ENCODE peak calls at places on chromosomes 7 and 10, in ten cellular contexts. One of them, this sample, is unnamed.

GRCh38 chr10:62016477-62017140 is 115.1 kb downstream of the ARID5B start:
- DNase-seq in transverse colon: no peak
- DNase-seq in cardiac muscle cell: no peak
- DNase-seq in fibroblast of lung: peak; percentile 69
- DNase-seq in Peyer's patch: no peak
- DNase-seq in endodermal cell: no peak
- DNase-seq in lung: no peak
- DNase-seq in body of pancreas: no peak
- DNase-seq in hepatocyte: no peak
- DNase-seq in heart left ventricle: no peak
- DNase-seq in this sample: peak; percentile 36

GRCh38 chr10:79399242-79399831 is 46.1 kb downstream of the ZCCHC24 start:
- DNase-seq in transverse colon: peak; percentile 79
- DNase-seq in cardiac muscle cell: peak; percentile 99
- DNase-seq in fibroblast of lung: peak; percentile 97
- DNase-seq in Peyer's patch: peak; percentile 83
- DNase-seq in endodermal cell: peak; percentile 89
- DNase-seq in lung: peak; percentile 71
- DNase-seq in body of pancreas: peak; percentile 70
- DNase-seq in hepatocyte: peak; percentile 88
- DNase-seq in heart left ventricle: peak; percentile 94
- DNase-seq in this sample: no peak

GRCh38 chr10:112360308-112361270 is 13.3 kb upstream of the ACSL5 start:
- DNase-seq in transverse colon: peak; percentile 82
- DNase-seq in cardiac muscle cell: peak; percentile 61
- DNase-seq in fibroblast of lung: peak; percentile 43
- DNase-seq in Peyer's patch: peak; percentile 79
- DNase-seq in endodermal cell: no peak
- DNase-seq in lung: peak; percentile 74
- DNase-seq in body of pancreas: peak; percentile 22
- DNase-seq in hepatocyte: no peak
- DNase-seq in heart left ventricle: peak; percentile 88
- DNase-seq in this sample: no peak

GRCh38 chr7:24728503-24729364 is 28.5 kb downstream of the GSDME start:
- DNase-seq in transverse colon: no peak
- DNase-seq in cardiac muscle cell: peak; percentile 63
- DNase-seq in fibroblast of lung: peak; percentile 63
- DNase-seq in Peyer's patch: no peak
- DNase-seq in endodermal cell: no peak
- DNase-seq in lung: no peak
- DNase-seq in body of pancreas: no peak
- DNase-seq in hepatocyte: no peak
- DNase-seq in heart left ventricle: peak; percentile 45
- DNase-seq in this sample: no peak

GRCh38 chr10:68560916-68561691 is 967 bp downstream of the TET1 start:
- DNase-seq in transverse colon: peak; percentile 11
- DNase-seq in cardiac muscle cell: peak; percentile 38
- DNase-seq in fibroblast of lung: peak; percentile 34
- DNase-seq in Peyer's patch: no peak
- DNase-seq in endodermal cell: peak; percentile 79
- DNase-seq in lung: no peak
- DNase-seq in body of pancreas: peak; percentile 19
- DNase-seq in hepatocyte: peak; percentile 64
- DNase-seq in heart left ventricle: no peak
- DNase-seq in this sample: no peak

GRCh38 chr7:83118347-83119001 is 44.2 kb downstream of the PCLO start:
- DNase-seq in transverse colon: no peak
- DNase-seq in cardiac muscle cell: no peak
- DNase-seq in fibroblast of lung: no peak
- DNase-seq in Peyer's patch: no peak
- DNase-seq in endodermal cell: no peak
- DNase-seq in lung: no peak
- DNase-seq in body of pancreas: no peak
- DNase-seq in hepatocyte: no peak
- DNase-seq in heart left ventricle: no peak
- DNase-seq in this sample: no peak

GRCh38 chr7:19143930-19144574 is 1.2 kb downstream of the FERD3L start:
- DNase-seq in transverse colon: no peak
- DNase-seq in cardiac muscle cell: no peak
- DNase-seq in fibroblast of lung: no peak
- DNase-seq in Peyer's patch: no peak
- DNase-seq in endodermal cell: peak; percentile 82
- DNase-seq in lung: no peak
- DNase-seq in body of pancreas: no peak
- DNase-seq in hepatocyte: no peak
- DNase-seq in heart left ventricle: no peak
- DNase-seq in this sample: no peak

GRCh38 chr10:106711313-106711906 is 453.1 kb downstream of the SORCS1 start:
- DNase-seq in transverse colon: peak; percentile 51
- DNase-seq in cardiac muscle cell: peak; percentile 31
- DNase-seq in fibroblast of lung: no peak
- DNase-seq in Peyer's patch: peak; percentile 68
- DNase-seq in endodermal cell: peak; percentile 89
- DNase-seq in lung: peak; percentile 35
- DNase-seq in body of pancreas: peak; percentile 70
- DNase-seq in hepatocyte: peak; percentile 65
- DNase-seq in heart left ventricle: peak; percentile 28
- DNase-seq in this sample: peak; percentile 49

GRCh38 chr10:129964611-129965417 is 740 bp upstream of the EBF3 start:
- DNase-seq in transverse colon: no peak
- DNase-seq in cardiac muscle cell: no peak
- DNase-seq in fibroblast of lung: no peak
- DNase-seq in Peyer's patch: no peak
- DNase-seq in endodermal cell: peak; percentile 78
- DNase-seq in lung: no peak
- DNase-seq in body of pancreas: no peak
- DNase-seq in hepatocyte: no peak
- DNase-seq in heart left ventricle: no peak
- DNase-seq in this sample: no peak

GRCh38 chr10:78805176-78805575 is 263.6 kb upstream of the ZMIZ1 start:
- DNase-seq in transverse colon: peak; percentile 50
- DNase-seq in cardiac muscle cell: peak; percentile 98
- DNase-seq in fibroblast of lung: peak; percentile 100
- DNase-seq in Peyer's patch: peak; percentile 53
- DNase-seq in endodermal cell: no peak
- DNase-seq in lung: peak; percentile 68
- DNase-seq in body of pancreas: peak; percentile 22
- DNase-seq in hepatocyte: peak; percentile 92
- DNase-seq in heart left ventricle: peak; percentile 83
- DNase-seq in this sample: no peak

GRCh38 chr7:16891338-16891737 is 9.6 kb upstream of the AGR3 start:
- DNase-seq in transverse colon: peak; percentile 23
- DNase-seq in cardiac muscle cell: peak; percentile 72
- DNase-seq in fibroblast of lung: peak; percentile 44
- DNase-seq in Peyer's patch: peak; percentile 64
- DNase-seq in endodermal cell: peak; percentile 66
- DNase-seq in lung: peak; percentile 48
- DNase-seq in body of pancreas: peak; percentile 35
- DNase-seq in hepatocyte: peak; percentile 83
- DNase-seq in heart left ventricle: no peak
- DNase-seq in this sample: peak; percentile 2

GRCh38 chr7:41858196-41858595 is 155.3 kb upstream of the INHBA start:
- DNase-seq in transverse colon: no peak
- DNase-seq in cardiac muscle cell: no peak
- DNase-seq in fibroblast of lung: peak; percentile 91
- DNase-seq in Peyer's patch: no peak
- DNase-seq in endodermal cell: no peak
- DNase-seq in lung: no peak
- DNase-seq in body of pancreas: no peak
- DNase-seq in hepatocyte: no peak
- DNase-seq in heart left ventricle: no peak
- DNase-seq in this sample: no peak

GRCh38 chr7:14752301-14752700 is 150.2 kb downstream of the DGKB start:
- DNase-seq in transverse colon: no peak
- DNase-seq in cardiac muscle cell: no peak
- DNase-seq in fibroblast of lung: no peak
- DNase-seq in Peyer's patch: no peak
- DNase-seq in endodermal cell: no peak
- DNase-seq in lung: no peak
- DNase-seq in body of pancreas: no peak
- DNase-seq in hepatocyte: no peak
- DNase-seq in heart left ventricle: no peak
- DNase-seq in this sample: no peak

GRCh38 chr7:143735962-143736361 is 21.5 kb downstream of the CTAGE6 start:
- DNase-seq in transverse colon: no peak
- DNase-seq in cardiac muscle cell: no peak
- DNase-seq in fibroblast of lung: no peak
- DNase-seq in Peyer's patch: no peak
- DNase-seq in endodermal cell: no peak
- DNase-seq in lung: no peak
- DNase-seq in body of pancreas: no peak
- DNase-seq in hepatocyte: no peak
- DNase-seq in heart left ventricle: no peak
- DNase-seq in this sample: no peak

GRCh38 chr7:106501605-106502580 is 159.1 kb downstream of the CCDC71L start:
- DNase-seq in transverse colon: no peak
- DNase-seq in cardiac muscle cell: no peak
- DNase-seq in fibroblast of lung: no peak
- DNase-seq in Peyer's patch: no peak
- DNase-seq in endodermal cell: no peak
- DNase-seq in lung: no peak
- DNase-seq in body of pancreas: no peak
- DNase-seq in hepatocyte: no peak
- DNase-seq in heart left ventricle: no peak
- DNase-seq in this sample: no peak

DNA sequence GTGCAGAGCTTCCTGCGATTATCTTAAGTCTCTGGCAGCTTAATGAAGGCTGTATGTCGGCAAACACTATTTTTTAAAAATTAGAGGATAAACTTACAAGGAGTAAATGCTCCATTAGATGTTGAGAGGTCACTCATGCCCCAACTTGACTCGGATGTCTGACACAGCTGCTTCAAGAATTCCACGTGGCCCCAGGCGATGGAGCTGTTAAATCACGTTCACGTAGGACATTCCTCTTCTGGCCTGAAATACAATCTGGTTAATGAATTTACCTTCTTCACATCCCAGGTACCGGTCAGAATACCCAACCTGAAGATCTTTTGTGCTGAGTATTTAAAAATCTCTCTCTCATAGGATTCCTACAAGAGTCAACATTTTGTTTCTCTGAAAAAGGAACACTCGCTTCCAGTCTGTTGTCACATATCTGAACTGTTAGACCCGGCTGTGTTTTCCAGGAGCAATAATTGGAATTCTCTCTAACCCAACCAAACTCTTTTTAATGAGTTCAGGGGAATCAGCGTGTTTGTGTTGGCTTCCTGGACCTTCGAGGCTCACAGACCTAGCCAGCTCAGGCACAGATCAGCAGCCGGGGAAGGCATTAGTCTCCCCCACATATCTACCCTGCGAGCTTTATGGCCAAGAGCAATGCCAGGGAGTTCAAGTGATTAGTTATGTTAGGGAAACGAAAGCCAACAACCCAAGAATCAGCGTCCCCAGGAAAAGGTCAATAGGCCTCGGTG is 285.0 kb downstream of the FGFR2 start:
- DNase-seq in transverse colon: no peak
- DNase-seq in cardiac muscle cell: peak; percentile 12
- DNase-seq in fibroblast of lung: no peak
- DNase-seq in Peyer's patch: no peak
- DNase-seq in endodermal cell: no peak
- DNase-seq in lung: no peak
- DNase-seq in body of pancreas: peak; percentile 9
- DNase-seq in hepatocyte: no peak
- DNase-seq in heart left ventricle: no peak
- DNase-seq in this sample: no peak
- H3K4me3 ChIP-seq in transverse colon: no peak overlapping the region
- H3K4me3 ChIP-seq in cardiac muscle cell: no peak overlapping the region
- H3K4me3 ChIP-seq in fibroblast of lung: no peak overlapping the region
- H3K4me3 ChIP-seq in Peyer's patch: no peak overlapping the region
- H3K4me3 ChIP-seq in endodermal cell: no peak overlapping the region
- H3K4me3 ChIP-seq in lung: no peak overlapping the region
- H3K4me3 ChIP-seq in body of pancreas: no peak overlapping the region
- H3K4me3 ChIP-seq in hepatocyte: no peak overlapping the region
- H3K4me3 ChIP-seq in heart left ventricle: no peak overlapping the region
- H3K4me3 ChIP-seq in this sample: no peak overlapping the region

GRCh38 chr10:109866168-109866994 is 56.9 kb downstream of the XPNPEP1 start:
- DNase-seq in transverse colon: no peak
- DNase-seq in cardiac muscle cell: peak; percentile 62
- DNase-seq in fibroblast of lung: no peak
- DNase-seq in Peyer's patch: no peak
- DNase-seq in endodermal cell: peak; percentile 71
- DNase-seq in lung: no peak
- DNase-seq in body of pancreas: peak; percentile 20
- DNase-seq in hepatocyte: peak; percentile 25
- DNase-seq in heart left ventricle: peak; percentile 50
- DNase-seq in this sample: peak; percentile 11
- H3K36me3 ChIP-seq in transverse colon: peaks cover 56% of the 10 kb centered on the region
- H3K36me3 ChIP-seq in cardiac muscle cell: peaks cover 20% of the 10 kb centered on the region
- H3K36me3 ChIP-seq in fibroblast of lung: peaks cover 13% of the 10 kb centered on the region
- H3K36me3 ChIP-seq in Peyer's patch: peaks cover 5% of the 10 kb centered on the region
- H3K36me3 ChIP-seq in endodermal cell: peaks cover 78% of the 10 kb centered on the region
- H3K36me3 ChIP-seq in lung: peaks cover 52% of the 10 kb centered on the region
- H3K36me3 ChIP-seq in body of pancreas: no peaks in the 10 kb centered on the region
- H3K36me3 ChIP-seq in hepatocyte: no peaks in the 10 kb centered on the region
- H3K36me3 ChIP-seq in heart left ventricle: peaks cover 85% of the 10 kb centered on the region
- H3K36me3 ChIP-seq in this sample: peaks cover 89% of the 10 kb centered on the region

GRCh38 chr7:27723086-27723485 is 16.9 kb upstream of the TAX1BP1 start:
- DNase-seq in transverse colon: no peak
- DNase-seq in cardiac muscle cell: no peak
- DNase-seq in fibroblast of lung: peak; percentile 11
- DNase-seq in Peyer's patch: no peak
- DNase-seq in endodermal cell: no peak
- DNase-seq in lung: no peak
- DNase-seq in body of pancreas: peak; percentile 74
- DNase-seq in hepatocyte: no peak
- DNase-seq in heart left ventricle: no peak
- DNase-seq in this sample: peak; percentile 8
- TF ChIP-seq CTCF in transverse colon: peak; percentile 13
- TF ChIP-seq CTCF in cardiac muscle cell: no peak
- TF ChIP-seq CTCF in fibroblast of lung: peak; percentile 19
- TF ChIP-seq CTCF in Peyer's patch: no peak
- TF ChIP-seq CTCF in endodermal cell: peak; percentile 46
- TF ChIP-seq CTCF in lung: no peak
- TF ChIP-seq CTCF in body of pancreas: peak; percentile 20
- TF ChIP-seq CTCF in hepatocyte: no peak
- TF ChIP-seq CTCF in heart left ventricle: peak; percentile 16
- TF ChIP-seq CTCF in this sample: peak; percentile 27

DNA sequence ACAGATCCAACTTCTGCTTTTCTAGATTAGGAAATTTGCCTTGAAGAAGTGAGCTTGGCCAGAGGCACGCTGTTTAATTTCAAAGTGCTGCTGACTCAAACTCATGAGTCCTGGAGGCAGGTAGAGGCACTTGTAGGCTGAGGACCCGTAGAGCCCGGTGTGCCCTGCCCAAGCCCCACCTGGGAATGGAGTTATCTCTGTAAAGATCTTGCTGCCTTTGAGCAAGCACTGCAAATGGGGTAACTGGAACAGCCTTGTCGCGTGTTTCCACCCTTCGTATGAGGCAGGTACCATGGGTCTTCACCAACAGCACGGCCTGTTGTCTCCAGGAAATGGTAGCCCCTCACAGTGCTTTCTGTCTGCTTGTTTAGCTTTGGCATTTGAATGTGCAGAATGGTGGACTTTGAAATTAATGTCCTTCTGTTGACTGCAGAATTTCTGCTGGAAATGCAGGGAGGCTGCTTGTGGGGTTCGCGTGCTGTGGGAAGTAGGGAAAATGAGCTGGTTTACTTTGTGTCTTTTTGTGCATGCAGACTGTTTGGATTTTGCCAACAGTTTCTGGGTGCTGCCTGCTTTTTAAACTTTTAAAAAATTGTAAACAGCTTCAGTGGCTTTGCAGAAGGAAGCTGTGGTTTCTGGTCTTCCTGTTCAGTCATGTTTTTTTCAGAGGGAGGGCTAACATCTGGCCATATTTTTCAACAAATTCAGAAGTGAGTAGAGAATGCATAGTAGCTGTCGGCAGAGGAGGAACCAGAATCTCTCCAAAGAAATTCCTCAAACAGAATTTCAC is 27.2 kb downstream of the CCM2 start:
- DNase-seq in transverse colon: no peak
- DNase-seq in cardiac muscle cell: peak; percentile 38
- DNase-seq in fibroblast of lung: peak; percentile 14
- DNase-seq in Peyer's patch: peak; percentile 58
- DNase-seq in endodermal cell: no peak
- DNase-seq in lung: no peak
- DNase-seq in body of pancreas: no peak
- DNase-seq in hepatocyte: no peak
- DNase-seq in heart left ventricle: no peak
- DNase-seq in this sample: peak; percentile 79
- H3K4me3 ChIP-seq in transverse colon: no peak overlapping the region
- H3K4me3 ChIP-seq in cardiac muscle cell: no peak overlapping the region
- H3K4me3 ChIP-seq in fibroblast of lung: no peak overlapping the region
- H3K4me3 ChIP-seq in Peyer's patch: peak overlapping the region; percentile 44
- H3K4me3 ChIP-seq in endodermal cell: no peak overlapping the region
- H3K4me3 ChIP-seq in lung: no peak overlapping the region
- H3K4me3 ChIP-seq in body of pancreas: no peak overlapping the region
- H3K4me3 ChIP-seq in hepatocyte: no peak overlapping the region
- H3K4me3 ChIP-seq in heart left ventricle: peak overlapping the region; percentile 49
- H3K4me3 ChIP-seq in this sample: peak overlapping the region; percentile 57

This sample was measured in OCI-LY7.